ENCODE peak calls at places on chromosomes 12 and 14, in seven cellular contexts. I, K, C, S, W, L and R are unnamed samples.

GRCh38 chr12:58313091-58313855 is 371.9 kb downstream of the ATP23 start:
- DNase-seq in I (no peak), K (peak), C (no peak), S (no peak), W (no peak), L (peak), R (peak)

GRCh38 chr12:42698213-42698612 is 108.7 kb upstream of the PRICKLE1 start:
- DNase-seq in I (no peak), K (no peak), C (peak), S (no peak), W (no peak), L (peak), R (peak)

GRCh38 chr14:69214376-69214775 is 23.1 kb downstream of the EXD2 start:
- DNase-seq in I (no peak), K (no peak), C (no peak), S (no peak), W (no peak), L (no peak), R (no peak)

GRCh38 chr14:34539407-34540180 is at the start of gene EAPP:
- DNase-seq in I (peak), K (peak), C (peak), S (no peak), W (no peak), L (peak), R (peak)

GRCh38 chr12:851913-852312 is 97.6 kb downstream of the RAD52 start:
- DNase-seq in I (no peak), K (peak), C (peak), S (no peak), W (no peak), L (peak), R (peak)

GRCh38 chr14:77061630-77062029 is 33.1 kb upstream of the IRF2BPL start:
- DNase-seq in I (no peak), K (no peak), C (no peak), S (no peak), W (no peak), L (no peak), R (no peak)

GRCh38 chr14:77573964-77574363 is 42.5 kb downstream of the SPTLC2 start:
- DNase-seq in I (no peak), K (no peak), C (no peak), S (no peak), W (no peak), L (no peak), R (no peak)

GRCh38 chr14:65434216-65434850 is 21.8 kb downstream of the FUT8 start:
- DNase-seq in I (no peak), K (no peak), C (no peak), S (no peak), W (no peak), L (no peak), R (no peak)

GRCh38 chr12:45565590-45565989 is 163.9 kb upstream of the ARID2 start:
- DNase-seq in I (no peak), K (no peak), C (no peak), S (no peak), W (no peak), L (no peak), R (no peak)

GRCh38 chr14:74619672-74620131 is 7.7 kb upstream of the LTBP2 start:
- DNase-seq in I (no peak), K (peak), C (no peak), S (no peak), W (peak), L (peak), R (peak)

GRCh38 chr14:100203146-100203545 is 35.8 kb upstream of the YY1 start:
- DNase-seq in I (no peak), K (no peak), C (no peak), S (no peak), W (no peak), L (no peak), R (no peak)

GRCh38 chr12:112096070-112096469 is 12.5 kb downstream of the NAA25 start:
- DNase-seq in I (no peak), K (no peak), C (no peak), S (no peak), W (no peak), L (no peak), R (no peak)

GRCh38 chr12:111405149-111405855 is 421 bp upstream of the SH2B3 start:
- DNase-seq in I (peak), K (peak), C (peak), S (peak), W (peak), L (peak), R (peak)

GRCh38 chr12:111355181-111355925 is 13.5 kb downstream of the PHETA1 start:
- DNase-seq in I (peak), K (no peak), C (no peak), S (no peak), W (no peak), L (no peak), R (no peak)

GRCh38 chr12:6914246-6914947 is at the start of gene ENO2:
- DNase-seq in I (peak), K (no peak), C (no peak), S (peak), W (peak), L (peak), R (peak)

GRCh38 chr14:75123991-75124390 is 2.9 kb downstream of the NEK9 start:
- DNase-seq in I (no peak), K (peak), C (no peak), S (no peak), W (peak), L (peak), R (peak)

GRCh38 chr12:1309610-1310009 is 284.8 kb downstream of the FBXL14 start:
- DNase-seq in I (no peak), K (no peak), C (no peak), S (no peak), W (no peak), L (no peak), R (no peak)

GRCh38 chr12:49288412-49288853 is 6.5 kb upstream of the PRPH start:
- DNase-seq in I (peak), K (peak), C (no peak), S (peak), W (peak), L (peak), R (peak)

GRCh38 chr12:64077922-64078321 is 144.2 kb downstream of the KICS2 start:
- DNase-seq in I (no peak), K (no peak), C (no peak), S (no peak), W (no peak), L (no peak), R (no peak)

GRCh38 chr14:74491952-74492351 is 1.2 kb downstream of the NPC2 start:
- DNase-seq in I (no peak), K (peak), C (no peak), S (no peak), W (no peak), L (peak), R (peak)

GRCh38 chr12:127162307-127162706 is 1104.7 kb upstream of the TMEM132C start:
- DNase-seq in I (no peak), K (no peak), C (no peak), S (no peak), W (no peak), L (no peak), R (no peak)

GRCh38 chr12:5733136-5733755 is 211.8 kb downstream of the ANO2 start:
- DNase-seq in I (no peak), K (no peak), C (no peak), S (no peak), W (no peak), L (no peak), R (no peak)

GRCh38 chr12:114226241-114226928 is 179.6 kb downstream of the TBX5 start:
- DNase-seq in I (no peak), K (no peak), C (no peak), S (no peak), W (no peak), L (no peak), R (no peak)